ENCODE peak calls at places on chromosome 17, in nine cellular contexts. U is sigmoid colon, H is GDM1, Z is myocyte, Y is tibial nerve, W is right lobe of liver, K is substantia nigra, J is MCF 10A, C is RWPE1. R is an unnamed sample.
A peak's percentile ranks its signal among the peaks of the same experiment; 100 is the strongest.

GRCh38 chr17:15446036-15446435 is 21.4 kb downstream of the CDRT4 start:
- DNase-seq in U (peak; percentile 37), H (no peak), Z (no peak), Y (no peak), W (no peak), K (no peak), J (no peak), C (no peak), R (no peak)

GRCh38 chr17:29205047-29205446 is 24.8 kb upstream of the MYO18A start:
- DNase-seq in U (no peak), H (no peak), Z (no peak), Y (no peak), W (no peak), K (no peak), J (no peak), C (no peak), R (no peak)

GRCh38 chr17:48463531-48463930 is 33.5 kb upstream of the SKAP1 start:
- DNase-seq in U (no peak), H (no peak), Z (no peak), Y (no peak), W (no peak), K (no peak), J (no peak), C (no peak), R (no peak)

GRCh38 chr17:60971515-60972369 is 294.1 kb downstream of the BCAS3 start:
- DNase-seq in U (no peak), H (peak; percentile 38), Z (peak; percentile 50), Y (no peak), W (no peak), K (no peak), J (peak; percentile 53), C (peak; percentile 20), R (peak; percentile 65)

GRCh38 chr17:7136266-7136877 is 21.8 kb upstream of the ASGR2 start:
- DNase-seq in U (peak; percentile 80), H (peak; percentile 37), Z (peak; percentile 75), Y (peak; percentile 75), W (peak; percentile 79), K (peak; percentile 51), J (peak; percentile 69), C (peak; percentile 52), R (peak; percentile 84)

GRCh38 chr17:42414782-42415409 is 8.2 kb downstream of the CAVIN1 start:
- DNase-seq in U (no peak), H (peak; percentile 90), Z (no peak), Y (no peak), W (no peak), K (no peak), J (no peak), C (no peak), R (peak; percentile 62)

GRCh38 chr17:43456661-43457361 is 27.0 kb upstream of the DHX8 start:
- DNase-seq in U (peak; percentile 75), H (peak; percentile 10), Z (peak; percentile 99), Y (peak; percentile 23), W (peak; percentile 83), K (no peak), J (peak; percentile 91), C (peak; percentile 13), R (no peak)

GRCh38 chr17:11644265-11645212 is 46.3 kb downstream of the DNAH9 start:
- DNase-seq in U (peak; percentile 80), H (peak; percentile 32), Z (peak; percentile 40), Y (peak; percentile 24), W (no peak), K (peak; percentile 19), J (peak; percentile 63), C (peak; percentile 44), R (peak; percentile 60)

GRCh38 chr17:40533896-40534295 is 31.4 kb downstream of the CCR7 start:
- DNase-seq in U (peak; percentile 54), H (no peak), Z (no peak), Y (no peak), W (no peak), K (no peak), J (no peak), C (no peak), R (no peak)

GRCh38 chr17:62064791-62065563 is at the start of gene MED13:
- DNase-seq in U (peak; percentile 79), H (peak; percentile 5), Z (peak; percentile 57), Y (peak; percentile 37), W (peak; percentile 79), K (peak; percentile 49), J (peak; percentile 49), C (peak; percentile 63), R (peak; percentile 64)

GRCh38 chr17:41894791-41895331 is 23.9 kb downstream of the ACLY start:
- DNase-seq in U (peak; percentile 85), H (no peak), Z (no peak), Y (peak; percentile 32), W (peak; percentile 76), K (no peak), J (no peak), C (no peak), R (no peak)

GRCh38 chr17:18960241-18960665 is 8.3 kb downstream of the SLC5A10 start:
- DNase-seq in U (no peak), H (no peak), Z (no peak), Y (no peak), W (no peak), K (no peak), J (no peak), C (no peak), R (no peak)

GRCh38 chr17:60153606-60154355 is 4.0 kb downstream of the CA4 start:
- DNase-seq in U (no peak), H (no peak), Z (no peak), Y (no peak), W (no peak), K (no peak), J (no peak), C (no peak), R (no peak)

GRCh38 chr17:45091778-45092425 is 30.8 kb downstream of the NMT1 start:
- DNase-seq in U (no peak), H (no peak), Z (no peak), Y (no peak), W (no peak), K (no peak), J (no peak), C (no peak), R (no peak)

GRCh38 chr17:2853722-2854580 is 57.7 kb downstream of the RAP1GAP2 start:
- DNase-seq in U (no peak), H (no peak), Z (no peak), Y (no peak), W (no peak), K (no peak), J (peak; percentile 28), C (peak; percentile 39), R (no peak)

GRCh38 chr17:13601776-13602551 is at the start of gene HS3ST3A1:
- DNase-seq in U (peak; percentile 78), H (no peak), Z (peak; percentile 81), Y (no peak), W (peak; percentile 73), K (no peak), J (peak; percentile 78), C (peak; percentile 61), R (peak; percentile 21)

GRCh38 chr17:61324540-61324868 is 75.1 kb upstream of the TBX2 start:
- DNase-seq in U (no peak), H (no peak), Z (no peak), Y (no peak), W (no peak), K (no peak), J (no peak), C (no peak), R (no peak)

GRCh38 chr17:10771142-10771541 is 32.8 kb downstream of the TMEM238L start:
- DNase-seq in U (no peak), H (no peak), Z (no peak), Y (no peak), W (no peak), K (no peak), J (no peak), C (no peak), R (no peak)

GRCh38 chr17:16440814-16441629 is 25.7 kb downstream of the TRPV2 start:
- DNase-seq in U (no peak), H (no peak), Z (no peak), Y (no peak), W (no peak), K (no peak), J (no peak), C (no peak), R (no peak)

GRCh38 chr17:73620414-73620813 is 23.8 kb downstream of the SDK2 start:
- DNase-seq in U (no peak), H (no peak), Z (no peak), Y (no peak), W (no peak), K (no peak), J (no peak), C (no peak), R (no peak)

R was measured in activated CD8-positive, alpha-beta T cell treated with anti-CD3 and anti-CD28 coated beads, Interleukin-2, amount 10 ng/mL, durations not matched to agents 7 days and 5 days.